ENCODE peak calls at places on chromosomes 7 and 10, in ten cellular contexts. One of them, this sample, is unnamed.

GRCh38 chr7:25859412-25859704 is 292.6 kb upstream of the NFE2L3 start:
- DNase-seq in H54: no peak
- DNase-seq in HEK293T: no peak
- DNase-seq in NCI-H1092: peak
- DNase-seq in GM04503: no peak
- DNase-seq in small intestine: no peak
- DNase-seq in MCF 10A: no peak
- DNase-seq in DND-41: no peak
- DNase-seq in progenitor cell of endocrine pancreas: no peak
- DNase-seq in foreskin fibroblast: no peak
- DNase-seq in this sample: no peak

GRCh38 chr7:94392391-94392782 is 2.3 kb upstream of the COL1A2 start:
- DNase-seq in foreskin fibroblast: no peak
- DNase-seq in GM04503: no peak
- DNase-seq in DND-41: no peak
- DNase-seq in NCI-H1092: no peak
- DNase-seq in progenitor cell of endocrine pancreas: no peak
- DNase-seq in H54: no peak
- DNase-seq in MCF 10A: no peak
- DNase-seq in HEK293T: no peak
- DNase-seq in small intestine: no peak
- DNase-seq in this sample: no peak

GRCh38 chr7:107658467-107658866 is 2.2 kb upstream of the SLC26A4 start:
- DNase-seq in small intestine: no peak
- DNase-seq in HEK293T: no peak
- DNase-seq in NCI-H1092: no peak
- DNase-seq in foreskin fibroblast: no peak
- DNase-seq in DND-41: no peak
- DNase-seq in H54: no peak
- DNase-seq in GM04503: no peak
- DNase-seq in MCF 10A: peak
- DNase-seq in progenitor cell of endocrine pancreas: no peak
- DNase-seq in this sample: no peak

GRCh38 chr10:11407939-11408338 is 203.5 kb downstream of the USP6NL start:
- DNase-seq in HEK293T: no peak
- DNase-seq in MCF 10A: no peak
- DNase-seq in foreskin fibroblast: no peak
- DNase-seq in small intestine: peak
- DNase-seq in H54: no peak
- DNase-seq in GM04503: no peak
- DNase-seq in DND-41: no peak
- DNase-seq in progenitor cell of endocrine pancreas: no peak
- DNase-seq in NCI-H1092: no peak
- DNase-seq in this sample: no peak

GRCh38 chr10:103768345-103768744 is 87.0 kb downstream of the SH3PXD2A start:
- DNase-seq in progenitor cell of endocrine pancreas: no peak
- DNase-seq in HEK293T: no peak
- DNase-seq in NCI-H1092: no peak
- DNase-seq in small intestine: no peak
- DNase-seq in H54: no peak
- DNase-seq in DND-41: no peak
- DNase-seq in MCF 10A: no peak
- DNase-seq in foreskin fibroblast: no peak
- DNase-seq in GM04503: no peak
- DNase-seq in this sample: no peak

GRCh38 chr7:77980087-77980713 is 181.6 kb downstream of the PHTF2 start:
- DNase-seq in GM04503: no peak
- DNase-seq in DND-41: no peak
- DNase-seq in HEK293T: no peak
- DNase-seq in H54: no peak
- DNase-seq in MCF 10A: no peak
- DNase-seq in progenitor cell of endocrine pancreas: no peak
- DNase-seq in foreskin fibroblast: no peak
- DNase-seq in small intestine: no peak
- DNase-seq in NCI-H1092: no peak
- DNase-seq in this sample: no peak

GRCh38 chr10:16890691-16891090 is 73.5 kb upstream of the RSU1 start:
- DNase-seq in NCI-H1092: no peak
- DNase-seq in GM04503: no peak
- DNase-seq in progenitor cell of endocrine pancreas: no peak
- DNase-seq in small intestine: no peak
- DNase-seq in HEK293T: no peak
- DNase-seq in MCF 10A: no peak
- DNase-seq in H54: no peak
- DNase-seq in DND-41: no peak
- DNase-seq in foreskin fibroblast: no peak
- DNase-seq in this sample: no peak

GRCh38 chr10:10911471-10911921 is 106.2 kb upstream of the CELF2 start:
- DNase-seq in GM04503: peak
- DNase-seq in H54: no peak
- DNase-seq in HEK293T: no peak
- DNase-seq in MCF 10A: peak
- DNase-seq in small intestine: peak
- DNase-seq in NCI-H1092: no peak
- DNase-seq in foreskin fibroblast: peak
- DNase-seq in DND-41: no peak
- DNase-seq in progenitor cell of endocrine pancreas: peak
- DNase-seq in this sample: peak

GRCh38 chr7:50530771-50531170 is 34.4 kb downstream of the DDC start:
- DNase-seq in GM04503: no peak
- DNase-seq in small intestine: no peak
- DNase-seq in MCF 10A: no peak
- DNase-seq in HEK293T: no peak
- DNase-seq in H54: no peak
- DNase-seq in NCI-H1092: no peak
- DNase-seq in progenitor cell of endocrine pancreas: no peak
- DNase-seq in DND-41: no peak
- DNase-seq in foreskin fibroblast: no peak
- DNase-seq in this sample: no peak

GRCh38 chr10:47023237-47024045 is 112.2 kb downstream of the PTPN20 start:
- DNase-seq in progenitor cell of endocrine pancreas: peak
- DNase-seq in DND-41: no peak
- DNase-seq in H54: no peak
- DNase-seq in HEK293T: no peak
- DNase-seq in NCI-H1092: no peak
- DNase-seq in MCF 10A: no peak
- DNase-seq in foreskin fibroblast: no peak
- DNase-seq in small intestine: no peak
- DNase-seq in GM04503: no peak
- DNase-seq in this sample: no peak

GRCh38 chr10:117972168-117972822 is 74.4 kb downstream of the RAB11FIP2 start:
- DNase-seq in small intestine: no peak
- DNase-seq in DND-41: no peak
- DNase-seq in MCF 10A: no peak
- DNase-seq in HEK293T: no peak
- DNase-seq in GM04503: no peak
- DNase-seq in foreskin fibroblast: no peak
- DNase-seq in progenitor cell of endocrine pancreas: no peak
- DNase-seq in NCI-H1092: no peak
- DNase-seq in H54: no peak
- DNase-seq in this sample: no peak

This sample was measured in T1000.